ENCODE peak calls at places on chromosomes 2 and 18, in five cellular contexts. One of them, this sample, is unnamed.

GRCh38 chr2:47193607-47194006 is 38.5 kb upstream of the STPG4 start:
- DNase-seq in GM12878: no peak
- DNase-seq in uterus: no peak
- DNase-seq in Panc1: no peak
- DNase-seq in NT2/D1: no peak
- DNase-seq in this sample: no peak

GRCh38 chr18:34121157-34121807 is 103.4 kb downstream of the NOL4 start:
- DNase-seq in Panc1: no peak
- DNase-seq in uterus: no peak
- DNase-seq in NT2/D1: no peak
- DNase-seq in GM12878: no peak
- DNase-seq in this sample: no peak

GRCh38 chr2:190214434-190215194 is 105.0 kb downstream of the HIBCH start:
- DNase-seq in uterus: no peak
- DNase-seq in Panc1: no peak
- DNase-seq in NT2/D1: no peak
- DNase-seq in GM12878: no peak
- DNase-seq in this sample: no peak

GRCh38 chr2:107986278-107987217 is at the start of gene SLC5A7:
- DNase-seq in GM12878: no peak
- DNase-seq in uterus: no peak
- DNase-seq in NT2/D1: no peak
- DNase-seq in Panc1: no peak
- DNase-seq in this sample: no peak

GRCh38 chr2:101991731-101992145 is at the start of gene IL1R2:
- DNase-seq in GM12878: no peak
- DNase-seq in uterus: no peak
- DNase-seq in NT2/D1: no peak
- DNase-seq in Panc1: no peak
- DNase-seq in this sample: no peak

GRCh38 chr18:48326901-48327675 is 82.1 kb downstream of the ZBTB7C start:
- DNase-seq in uterus: no peak
- DNase-seq in NT2/D1: no peak
- DNase-seq in GM12878: no peak
- DNase-seq in Panc1: no peak
- DNase-seq in this sample: no peak

GRCh38 chr2:206670531-206671319 is 28.4 kb downstream of the FAM237A start:
- DNase-seq in GM12878: no peak
- DNase-seq in NT2/D1: no peak
- DNase-seq in uterus: no peak
- DNase-seq in Panc1: no peak
- DNase-seq in this sample: no peak

GRCh38 chr2:236982693-236983092 is 103.0 kb upstream of the COPS8 start:
- DNase-seq in Panc1: no peak
- DNase-seq in uterus: no peak
- DNase-seq in GM12878: no peak
- DNase-seq in NT2/D1: no peak
- DNase-seq in this sample: no peak

GRCh38 chr2:237538001-237538720 is 28.2 kb upstream of the PRLH start:
- DNase-seq in NT2/D1: no peak
- DNase-seq in Panc1: no peak
- DNase-seq in GM12878: no peak
- DNase-seq in uterus: no peak
- DNase-seq in this sample: no peak

GRCh38 chr2:191666733-191667132 is 11.2 kb upstream of the NABP1 start:
- DNase-seq in GM12878: peak; percentile 79
- DNase-seq in Panc1: no peak
- DNase-seq in NT2/D1: no peak
- DNase-seq in uterus: no peak
- DNase-seq in this sample: no peak

GRCh38 chr2:240561325-240561971 is 1.3 kb downstream of the DUSP28 start:
- DNase-seq in NT2/D1: no peak
- DNase-seq in GM12878: peak; percentile 45
- DNase-seq in Panc1: no peak
- DNase-seq in uterus: no peak
- DNase-seq in this sample: peak; percentile 61

GRCh38 chr18:44744206-44745180 is 63.8 kb downstream of the SETBP1 start:
- DNase-seq in GM12878: no peak
- DNase-seq in NT2/D1: no peak
- DNase-seq in uterus: no peak
- DNase-seq in Panc1: no peak
- DNase-seq in this sample: peak; percentile 75

GRCh38 chr2:232029336-232029735 is 67.8 kb downstream of the DIS3L2 start:
- DNase-seq in uterus: no peak
- DNase-seq in GM12878: no peak
- DNase-seq in NT2/D1: no peak
- DNase-seq in Panc1: no peak
- DNase-seq in this sample: no peak

GRCh38 chr18:905948-906415 is 1.3 kb downstream of the ADCYAP1 start:
- DNase-seq in uterus: no peak
- DNase-seq in Panc1: no peak
- DNase-seq in GM12878: no peak
- DNase-seq in NT2/D1: no peak
- DNase-seq in this sample: no peak

GRCh38 chr2:160869411-160869810 is 290.8 kb upstream of the TANK start:
- DNase-seq in uterus: no peak
- DNase-seq in NT2/D1: no peak
- DNase-seq in Panc1: peak; percentile 53
- DNase-seq in GM12878: no peak
- DNase-seq in this sample: no peak

GRCh38 chr2:136582631-136583205 is 182.6 kb upstream of the THSD7B start:
- DNase-seq in GM12878: no peak
- DNase-seq in NT2/D1: peak; percentile 43
- DNase-seq in uterus: no peak
- DNase-seq in Panc1: no peak
- DNase-seq in this sample: no peak

GRCh38 chr2:113200236-113200635 is 26.5 kb downstream of the PSD4 start:
- DNase-seq in uterus: no peak
- DNase-seq in Panc1: no peak
- DNase-seq in NT2/D1: no peak
- DNase-seq in GM12878: no peak
- DNase-seq in this sample: no peak

GRCh38 chr18:48715651-48716354 is 177.0 kb downstream of the CTIF start:
- DNase-seq in uterus: no peak
- DNase-seq in NT2/D1: no peak
- DNase-seq in Panc1: no peak
- DNase-seq in GM12878: no peak
- DNase-seq in this sample: no peak

GRCh38 chr2:220366765-220367164 is 739.3 kb downstream of the SLC4A3 start:
- DNase-seq in uterus: no peak
- DNase-seq in GM12878: no peak
- DNase-seq in NT2/D1: no peak
- DNase-seq in Panc1: no peak
- DNase-seq in this sample: no peak

GRCh38 chr2:231883468-231883881 is 42.7 kb downstream of the NPPC start:
- DNase-seq in Panc1: no peak
- DNase-seq in NT2/D1: no peak
- DNase-seq in uterus: no peak
- DNase-seq in GM12878: no peak
- DNase-seq in this sample: no peak

GRCh38 chr2:37556256-37556655 is 115.2 kb downstream of the CDC42EP3 start:
- DNase-seq in NT2/D1: no peak
- DNase-seq in Panc1: no peak
- DNase-seq in GM12878: no peak
- DNase-seq in uterus: no peak
- DNase-seq in this sample: no peak

GRCh38 chr2:102803041-102803896 is 41.4 kb downstream of the TMEM182 start:
- DNase-seq in GM12878: no peak
- DNase-seq in uterus: no peak
- DNase-seq in NT2/D1: no peak
- DNase-seq in Panc1: no peak
- DNase-seq in this sample: no peak

GRCh38 chr18:35661483-35662146 is 80.1 kb downstream of the GALNT1 start:
- DNase-seq in uterus: no peak
- DNase-seq in Panc1: no peak
- DNase-seq in NT2/D1: no peak
- DNase-seq in GM12878: no peak
- DNase-seq in this sample: no peak

DNA sequence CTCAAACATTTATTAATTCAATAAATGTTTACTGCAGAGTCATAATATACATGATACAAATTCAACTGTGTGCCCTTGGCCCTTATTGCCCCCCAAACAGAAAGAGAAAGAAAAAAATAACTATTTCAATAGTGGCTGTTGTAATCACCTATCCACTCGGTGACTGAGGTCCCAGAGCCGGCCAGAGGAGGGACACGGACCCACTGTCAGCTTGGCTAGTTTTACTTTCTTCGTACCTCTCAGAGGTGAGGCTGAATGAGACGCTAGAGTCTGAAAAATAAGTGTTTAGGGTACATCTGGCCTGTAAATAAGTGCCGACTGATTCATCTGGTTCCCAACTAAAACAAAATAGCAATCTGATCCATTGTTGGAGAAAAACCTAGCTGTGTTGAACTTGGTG is 31.3 kb upstream of the FZD7 start:
- DNase-seq in GM12878: no peak
- DNase-seq in NT2/D1: no peak
- DNase-seq in uterus: no peak
- DNase-seq in Panc1: no peak
- DNase-seq in this sample: no peak
- H3K4me1 ChIP-seq in GM12878: peaks cover 23% of the 10 kb centered on the region
- H3K4me1 ChIP-seq in NT2/D1: peaks cover 2% of the 10 kb centered on the region
- H3K4me1 ChIP-seq in uterus: no peaks in the 10 kb centered on the region
- H3K4me1 ChIP-seq in Panc1: no peaks in the 10 kb centered on the region
- H3K4me1 ChIP-seq in this sample: no peaks in the 10 kb centered on the region

GRCh38 chr2:82796132-82796531 is 1662.9 kb downstream of the SUCLG1 start:
- DNase-seq in uterus: no peak
- DNase-seq in Panc1: no peak
- DNase-seq in NT2/D1: no peak
- DNase-seq in GM12878: no peak
- DNase-seq in this sample: no peak

GRCh38 chr2:82795446-82795845 is 1663.6 kb downstream of the SUCLG1 start:
- DNase-seq in NT2/D1: no peak
- DNase-seq in GM12878: no peak
- DNase-seq in uterus: no peak
- DNase-seq in Panc1: peak; percentile 39
- DNase-seq in this sample: no peak

GRCh38 chr2:82790277-82791021 is 1668.6 kb downstream of the SUCLG1 start:
- DNase-seq in uterus: no peak
- DNase-seq in GM12878: no peak
- DNase-seq in Panc1: peak; percentile 78
- DNase-seq in NT2/D1: no peak
- DNase-seq in this sample: no peak

GRCh38 chr2:82789886-82790276 is 1669.2 kb downstream of the SUCLG1 start:
- DNase-seq in uterus: no peak
- DNase-seq in GM12878: no peak
- DNase-seq in Panc1: no peak
- DNase-seq in NT2/D1: no peak
- DNase-seq in this sample: no peak

GRCh38 chr2:82792316-82792715 is 1666.8 kb downstream of the SUCLG1 start:
- DNase-seq in GM12878: no peak
- DNase-seq in Panc1: no peak
- DNase-seq in NT2/D1: no peak
- DNase-seq in uterus: no peak
- DNase-seq in this sample: no peak
- H3K4me1 ChIP-seq in GM12878: no peaks in the 10 kb centered on the region
- H3K4me1 ChIP-seq in Panc1: peaks cover 22% of the 10 kb centered on the region
- H3K4me1 ChIP-seq in NT2/D1: no peaks in the 10 kb centered on the region
- H3K4me1 ChIP-seq in uterus: no peaks in the 10 kb centered on the region
- H3K4me1 ChIP-seq in this sample: peaks cover 10% of the 10 kb centered on the region

GRCh38 chr2:54636425-54637139 is 86.9 kb upstream of the EML6 start:
- DNase-seq in GM12878: no peak
- DNase-seq in NT2/D1: no peak
- DNase-seq in uterus: no peak
- DNase-seq in Panc1: no peak
- DNase-seq in this sample: no peak
- H3K4me1 ChIP-seq in GM12878: peaks cover 57% of the 10 kb centered on the region
- H3K4me1 ChIP-seq in NT2/D1: no peaks in the 10 kb centered on the region
- H3K4me1 ChIP-seq in uterus: peaks cover 10% of the 10 kb centered on the region
- H3K4me1 ChIP-seq in Panc1: peaks cover 6% of the 10 kb centered on the region
- H3K4me1 ChIP-seq in this sample: peaks cover 63% of the 10 kb centered on the region

GRCh38 chr2:43013821-43014345 is 212.5 kb downstream of the ZFP36L2 start:
- DNase-seq in GM12878: no peak
- DNase-seq in Panc1: no peak
- DNase-seq in uterus: no peak
- DNase-seq in NT2/D1: peak; percentile 55
- DNase-seq in this sample: no peak
- H3K4me1 ChIP-seq in GM12878: no peaks in the 10 kb centered on the region
- H3K4me1 ChIP-seq in Panc1: no peaks in the 10 kb centered on the region
- H3K4me1 ChIP-seq in uterus: peaks cover 5% of the 10 kb centered on the region
- H3K4me1 ChIP-seq in NT2/D1: no peaks in the 10 kb centered on the region
- H3K4me1 ChIP-seq in this sample: peaks cover 12% of the 10 kb centered on the region

DNA sequence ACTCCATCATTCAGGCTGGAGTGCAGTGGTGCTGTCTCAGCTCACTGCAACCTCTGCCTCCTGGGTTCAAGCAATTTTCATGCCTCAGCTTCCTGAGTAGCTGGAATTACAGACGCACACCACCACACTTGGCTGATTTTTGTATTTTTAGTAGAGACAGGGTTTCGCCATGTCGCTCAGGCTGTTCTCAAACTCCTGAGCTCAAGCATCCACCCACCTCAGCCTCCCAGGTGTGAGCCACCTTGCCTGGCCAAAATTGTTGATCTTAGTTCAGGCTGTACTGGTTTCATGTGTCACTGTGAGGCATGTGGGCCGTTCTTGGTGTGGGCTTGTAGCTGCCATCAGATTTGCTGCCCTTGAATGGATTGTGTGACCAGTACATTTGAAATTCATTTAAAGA is 18.1 kb downstream of the CD8A start:
- DNase-seq in uterus: no peak
- DNase-seq in GM12878: no peak
- DNase-seq in NT2/D1: no peak
- DNase-seq in Panc1: no peak
- DNase-seq in this sample: no peak
- H3K4me1 ChIP-seq in uterus: no peaks in the 10 kb centered on the region
- H3K4me1 ChIP-seq in GM12878: no peaks in the 10 kb centered on the region
- H3K4me1 ChIP-seq in NT2/D1: no peaks in the 10 kb centered on the region
- H3K4me1 ChIP-seq in Panc1: no peaks in the 10 kb centered on the region
- H3K4me1 ChIP-seq in this sample: no peaks in the 10 kb centered on the region

GRCh38 chr2:85177031-85177824 is 44.0 kb downstream of the TCF7L1 start:
- DNase-seq in NT2/D1: no peak
- DNase-seq in GM12878: no peak
- DNase-seq in uterus: no peak
- DNase-seq in Panc1: no peak
- DNase-seq in this sample: no peak

GRCh38 chr2:85179541-85179940 is 46.3 kb downstream of the TCF7L1 start:
- DNase-seq in NT2/D1: no peak
- DNase-seq in Panc1: no peak
- DNase-seq in GM12878: no peak
- DNase-seq in uterus: no peak
- DNase-seq in this sample: no peak

GRCh38 chr2:85178980-85179411 is 45.8 kb downstream of the TCF7L1 start:
- DNase-seq in uterus: no peak
- DNase-seq in Panc1: no peak
- DNase-seq in GM12878: no peak
- DNase-seq in NT2/D1: no peak
- DNase-seq in this sample: no peak

GRCh38 chr2:85180322-85181092 is 47.3 kb downstream of the TCF7L1 start:
- DNase-seq in NT2/D1: no peak
- DNase-seq in Panc1: no peak
- DNase-seq in uterus: no peak
- DNase-seq in GM12878: no peak
- DNase-seq in this sample: no peak

DNA sequence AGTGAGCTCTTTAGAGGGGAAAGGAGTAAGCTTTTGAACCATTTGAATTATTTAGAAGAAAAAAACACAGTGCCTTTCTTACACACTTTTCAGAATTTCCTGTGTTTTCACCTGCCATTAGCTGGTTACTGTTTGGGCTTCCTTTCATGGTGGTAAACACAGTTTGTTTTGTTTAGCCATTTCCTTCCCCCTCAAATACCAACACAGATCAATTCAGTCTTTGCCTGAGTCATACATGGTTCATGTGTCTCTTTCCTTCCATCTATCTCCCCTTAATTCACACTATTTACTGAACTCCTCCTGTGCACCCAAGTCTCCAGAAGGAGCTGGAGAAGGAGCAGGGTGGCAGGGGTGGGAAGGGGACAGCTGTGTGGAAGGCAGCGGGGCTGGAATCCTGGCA is 45.0 kb downstream of the TCF7L1 start:
- DNase-seq in NT2/D1: no peak
- DNase-seq in Panc1: no peak
- DNase-seq in GM12878: no peak
- DNase-seq in uterus: no peak
- DNase-seq in this sample: no peak
- H3K4me1 ChIP-seq in NT2/D1: peaks cover 11% of the 10 kb centered on the region
- H3K4me1 ChIP-seq in Panc1: peaks cover 9% of the 10 kb centered on the region
- H3K4me1 ChIP-seq in GM12878: no peaks in the 10 kb centered on the region
- H3K4me1 ChIP-seq in uterus: peaks cover 5% of the 10 kb centered on the region
- H3K4me1 ChIP-seq in this sample: peaks cover 3% of the 10 kb centered on the region